ENCODE peak calls at places on chromosomes 2 and 18, in ten cellular contexts. P is fibroblast of mammary gland; I is dermis blood vessel endothelial cell; H is NCI-H2171; Z is ELF-1; X is Calu3; D is T-helper 9 cell; E is stimulated activated naive CD4-positive, alpha-beta T cell treated with Interleukin-2 at 50 U/mL for 16 hours; O is naive thymus-derived CD4-positive, alpha-beta T cell; U is head of caudate nucleus. T is an unnamed sample.

GRCh38 chr2:105143467-105144127 is 97.9 kb upstream of the GPR45 start:
- DNase-seq in P (no peak), I (no peak), H (peak), Z (peak), X (peak), D (no peak), E (no peak), O (no peak), U (peak), T (no peak)

GRCh38 chr2:65357959-65358294 is 74.5 kb downstream of the SPRED2 start:
- DNase-seq in P (no peak), I (no peak), H (no peak), Z (no peak), X (no peak), D (no peak), E (no peak), O (no peak), U (no peak), T (no peak)

GRCh38 chr2:178924817-178925216 is 117.6 kb upstream of the TTN start:
- DNase-seq in P (no peak), I (no peak), H (no peak), Z (no peak), X (no peak), D (no peak), E (no peak), O (no peak), U (no peak), T (no peak)

GRCh38 chr2:176704282-176704773 is 435.1 kb downstream of the MTX2 start:
- DNase-seq in P (no peak), I (no peak), H (no peak), Z (no peak), X (no peak), D (no peak), E (no peak), O (no peak), U (no peak), T (no peak)

GRCh38 chr18:22424564-22424963 is 6.8 kb upstream of the CTAGE1 start:
- DNase-seq in P (no peak), I (no peak), H (no peak), Z (no peak), X (no peak), D (no peak), E (no peak), O (no peak), U (no peak), T (no peak)

GRCh38 chr18:37705016-37705415 is 139.4 kb upstream of the CELF4 start:
- DNase-seq in P (no peak), I (no peak), H (no peak), Z (no peak), X (no peak), D (no peak), E (no peak), O (no peak), U (no peak), T (no peak)

GRCh38 chr2:120910956-120911951 is 175.6 kb downstream of the GLI2 start:
- DNase-seq in P (peak), I (peak), H (no peak), Z (no peak), X (peak), D (no peak), E (no peak), O (no peak), U (no peak), T (no peak)

GRCh38 chr2:233486778-233487552 is 79.6 kb downstream of the USP40 start:
- DNase-seq in P (peak), I (peak), H (no peak), Z (no peak), X (peak), D (no peak), E (no peak), O (no peak), U (no peak), T (no peak)

GRCh38 chr2:9613291-9613690 is 17.5 kb downstream of the YWHAQ start:
- DNase-seq in P (peak), I (no peak), H (no peak), Z (no peak), X (no peak), D (no peak), E (no peak), O (no peak), U (no peak), T (no peak)

GRCh38 chr2:157874997-157875719 is 972 bp downstream of the ACVR1 start:
- DNase-seq in P (peak), I (peak), H (peak), Z (peak), X (peak), D (peak), E (peak), O (peak), U (peak), T (no peak)

GRCh38 chr2:216590780-216591179 is 42.4 kb upstream of the IGFBP2 start:
- DNase-seq in P (peak), I (no peak), H (no peak), Z (no peak), X (no peak), D (no peak), E (no peak), O (no peak), U (no peak), T (peak)

GRCh38 chr18:22609642-22610041 is 191.9 kb upstream of the CTAGE1 start:
- DNase-seq in P (peak), I (peak), H (no peak), Z (peak), X (peak), D (no peak), E (no peak), O (no peak), U (no peak), T (no peak)

GRCh38 chr2:122627388-122627787 is 871.9 kb downstream of the TSN start:
- DNase-seq in P (peak), I (no peak), H (no peak), Z (no peak), X (no peak), D (no peak), E (no peak), O (no peak), U (no peak), T (no peak)

GRCh38 chr2:54224997-54225396 is 31.0 kb downstream of the TSPYL6 start:
- DNase-seq in P (no peak), I (no peak), H (no peak), Z (no peak), X (no peak), D (no peak), E (no peak), O (no peak), U (peak), T (no peak)

GRCh38 chr2:198400999-198401398 is 596.6 kb downstream of the PLCL1 start:
- DNase-seq in P (no peak), I (no peak), H (no peak), Z (no peak), X (no peak), D (no peak), E (no peak), O (no peak), U (no peak), T (no peak)